ENCODE peak calls at places on chromosomes 13 and 19, in eight cellular contexts. H is prostate gland, D is upper lobe of left lung, N is adrenal gland, R is PC-3, M is mammary epithelial cell, B is HCT116, Z is testis. J is an unnamed sample.

GRCh38 chr13:97258801-97259200 is 36.7 kb downstream of the MBNL2 start:
- DNase-seq in H (no peak), D (no peak), N (no peak), R (no peak), M (no peak), B (no peak), Z (no peak), J (no peak)

GRCh38 chr13:41056194-41056593 is 5.1 kb upstream of the WBP4 start:
- DNase-seq in H (no peak), D (no peak), N (no peak), R (no peak), M (no peak), B (no peak), Z (no peak), J (no peak)

GRCh38 chr13:98443329-98443728 is 133.6 kb downstream of the STK24 start:
- DNase-seq in H (no peak), D (no peak), N (peak; percentile 64), R (peak; percentile 63), M (peak; percentile 83), B (no peak), Z (no peak), J (peak; percentile 44)

GRCh38 chr19:19224852-19225494 is 13.2 kb downstream of the NCAN start:
- DNase-seq in H (peak; percentile 26), D (peak; percentile 76), N (peak; percentile 78), R (peak; percentile 67), M (peak; percentile 59), B (peak; percentile 85), Z (peak; percentile 65), J (peak; percentile 87)

GRCh38 chr13:102693781-102694180 is 1.1 kb downstream of the METTL21C start:
- DNase-seq in H (no peak), D (no peak), N (no peak), R (peak; percentile 21), M (no peak), B (no peak), Z (no peak), J (no peak)

GRCh38 chr19:38786572-38787265 is 2.3 kb upstream of the LGALS7B start:
- DNase-seq in H (peak; percentile 56), D (no peak), N (no peak), R (no peak), M (peak; percentile 76), B (no peak), Z (no peak), J (peak; percentile 30)

GRCh38 chr13:77660841-77661250 is 36.6 kb upstream of the SLAIN1 start:
- DNase-seq in H (no peak), D (no peak), N (no peak), R (no peak), M (no peak), B (no peak), Z (no peak), J (no peak)

GRCh38 chr13:40388617-40389016 is 277.8 kb downstream of the FOXO1 start:
- DNase-seq in H (no peak), D (peak; percentile 57), N (no peak), R (peak; percentile 68), M (no peak), B (no peak), Z (no peak), J (no peak)

GRCh38 chr19:8648240-8648639 is 17.8 kb downstream of the NFILZ start:
- DNase-seq in H (no peak), D (no peak), N (no peak), R (no peak), M (no peak), B (no peak), Z (no peak), J (no peak)

GRCh38 chr13:89432997-89433396 is 1761.8 kb downstream of the SLITRK5 start:
- DNase-seq in H (no peak), D (no peak), N (no peak), R (no peak), M (no peak), B (no peak), Z (no peak), J (no peak)

GRCh38 chr13:99489028-99489427 is 12.2 kb upstream of the TM9SF2 start:
- DNase-seq in H (no peak), D (no peak), N (no peak), R (no peak), M (no peak), B (no peak), Z (no peak), J (no peak)

GRCh38 chr13:109584844-109585361 is 201.5 kb downstream of the IRS2 start:
- DNase-seq in H (no peak), D (no peak), N (no peak), R (no peak), M (no peak), B (no peak), Z (no peak), J (no peak)

DNA sequence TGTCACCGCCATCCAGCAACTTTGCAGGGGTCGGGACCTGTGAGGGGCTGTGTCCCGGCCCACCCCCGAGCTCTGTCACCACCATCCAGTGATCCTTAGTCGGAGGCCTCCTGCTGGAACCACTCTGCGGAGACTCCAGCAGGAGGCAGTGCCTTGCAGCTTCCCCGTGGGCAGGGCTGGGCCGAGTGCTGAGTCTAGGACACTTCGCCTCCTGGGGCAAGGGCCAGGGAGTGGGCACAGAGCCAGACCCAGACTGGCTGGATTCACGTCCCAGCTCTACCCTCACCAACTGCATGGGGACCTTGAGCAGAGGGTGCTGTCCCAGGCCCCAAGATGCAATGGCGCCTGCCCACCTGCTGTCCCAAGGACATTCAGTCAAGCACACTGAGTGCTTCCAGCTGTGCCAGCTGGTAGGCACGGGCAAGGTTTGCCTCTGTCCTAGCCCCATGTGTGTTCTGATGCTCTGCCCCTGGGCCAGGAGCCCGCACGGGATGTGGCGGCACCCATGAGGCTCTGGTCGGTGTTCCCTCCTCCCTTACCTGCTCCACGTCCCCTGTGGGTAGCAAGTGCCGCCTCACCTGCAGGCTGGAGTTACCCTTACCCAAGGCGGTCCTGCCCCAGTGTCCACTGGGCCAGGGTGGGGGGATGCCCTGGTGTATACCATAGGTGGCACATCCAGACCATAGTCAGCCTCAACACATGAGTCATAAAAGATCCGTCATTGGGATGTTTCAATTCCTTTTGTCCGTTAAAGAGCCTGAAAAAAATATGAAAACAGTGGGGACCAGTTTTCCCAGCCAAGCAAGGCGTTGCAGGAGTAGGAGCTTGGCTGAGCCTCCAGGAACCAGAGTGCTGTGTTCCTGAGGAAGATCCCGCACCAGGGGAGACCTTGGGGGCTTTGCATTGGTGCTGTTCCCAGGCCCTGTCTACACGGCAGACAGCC is 7.4 kb downstream of the FZR1 start:
- DNase-seq in H (no peak), D (no peak), N (peak; percentile 83), R (no peak), M (no peak), B (no peak), Z (peak; percentile 55), J (no peak)
- TF ChIP-seq CTCF in H (no peak), D (no peak), N (peak; percentile 22), R (no peak), M (no peak), B (no peak), Z (no peak), J (no peak)

DNA sequence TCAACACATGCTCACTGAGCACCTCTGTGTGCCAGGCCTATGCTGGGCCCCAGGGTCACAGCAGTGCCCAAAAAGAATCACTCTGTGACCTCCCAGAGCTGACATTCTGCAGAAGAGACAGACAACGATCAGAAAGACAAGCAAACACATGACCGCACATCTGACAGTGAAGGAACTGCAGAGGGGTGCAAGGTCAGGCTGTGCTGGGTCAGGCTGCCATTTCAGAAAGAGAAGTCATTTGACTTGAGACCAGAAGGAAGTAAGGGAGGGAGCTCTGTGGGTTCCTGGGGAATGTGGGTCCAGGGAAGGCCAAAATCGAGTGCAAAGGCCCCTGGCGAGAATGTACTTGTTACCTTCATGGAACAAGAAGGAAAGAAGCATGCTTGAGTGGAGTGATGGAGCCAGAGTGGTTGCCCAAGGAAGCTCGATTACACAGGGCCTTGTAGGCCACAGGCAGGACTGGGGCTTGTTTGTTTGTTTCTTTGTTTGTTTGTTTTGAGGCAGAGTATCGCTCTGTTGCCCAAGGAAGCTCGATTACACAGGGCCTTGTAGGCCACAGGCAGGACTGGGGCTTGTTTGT is 11.4 kb upstream of the CD22 start:
- DNase-seq in H (no peak), D (peak; percentile 54), N (no peak), R (no peak), M (no peak), B (no peak), Z (no peak), J (no peak)
- H3K4me1 ChIP-seq in H (no peaks in the 10 kb centered on the region), D (peaks cover 29% of the 10 kb centered on the region), N (peaks cover 26% of the 10 kb centered on the region), R (peaks cover 13% of the 10 kb centered on the region), M (peaks cover 21% of the 10 kb centered on the region), B (peaks cover 48% of the 10 kb centered on the region), Z (peaks cover 4% of the 10 kb centered on the region), J (peaks cover 25% of the 10 kb centered on the region)

DNA sequence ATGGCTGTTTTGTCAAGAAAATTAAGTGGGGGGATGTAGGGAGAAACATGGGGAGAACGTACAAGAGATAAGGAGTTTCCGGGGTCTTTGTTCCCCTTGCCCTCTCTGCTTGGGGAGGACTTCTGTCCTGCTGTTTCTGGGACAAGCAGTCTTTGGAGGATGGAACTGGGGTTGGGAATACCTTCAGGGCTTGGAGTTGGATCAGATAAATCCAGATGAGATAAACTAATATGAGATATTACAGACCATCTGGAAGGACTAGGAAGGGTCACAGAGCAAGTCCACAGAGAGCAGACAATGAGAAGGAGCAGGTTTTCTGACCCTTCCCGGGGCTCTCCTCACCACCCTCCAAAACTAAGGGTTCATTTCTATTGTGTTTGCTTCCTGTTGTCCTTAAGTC is 237.5 kb downstream of the TSHZ3 start:
- DNase-seq in H (no peak), D (no peak), N (no peak), R (no peak), M (no peak), B (no peak), Z (no peak), J (no peak)
- TF ChIP-seq CTCF in H (no peak), D (no peak), N (no peak), R (no peak), M (no peak), B (no peak), Z (no peak), J (no peak)

GRCh38 chr19:10961763-10962536 is 1.1 kb downstream of the SMARCA4 start:
- DNase-seq in H (no peak), D (no peak), N (no peak), R (peak; percentile 23), M (no peak), B (no peak), Z (no peak), J (no peak)
- H3K4me1 ChIP-seq in H (peaks cover 4% of the 10 kb centered on the region), D (peaks cover 35% of the 10 kb centered on the region), N (peaks cover 5% of the 10 kb centered on the region), R (peaks cover 23% of the 10 kb centered on the region), M (peaks cover 2% of the 10 kb centered on the region), B (peaks cover 39% of the 10 kb centered on the region), Z (no peaks in the 10 kb centered on the region), J (peaks cover 41% of the 10 kb centered on the region)

GRCh38 chr19:4369109-4369887 is 25.9 kb downstream of the MPND start:
- DNase-seq in H (peak; percentile 77), D (peak; percentile 84), N (peak; percentile 50), R (no peak), M (peak; percentile 94), B (no peak), Z (peak; percentile 37), J (peak; percentile 84)

GRCh38 chr19:4370418-4371041 is 27.2 kb downstream of the MPND start:
- DNase-seq in H (no peak), D (no peak), N (peak; percentile 15), R (no peak), M (no peak), B (no peak), Z (no peak), J (no peak)

GRCh38 chr19:4371209-4371897 is 28.0 kb downstream of the MPND start:
- DNase-seq in H (no peak), D (no peak), N (peak; percentile 88), R (no peak), M (no peak), B (no peak), Z (peak; percentile 43), J (no peak)

GRCh38 chr19:4368128-4368820 is 24.9 kb downstream of the MPND start:
- DNase-seq in H (no peak), D (no peak), N (peak; percentile 23), R (no peak), M (peak; percentile 53), B (no peak), Z (no peak), J (peak; percentile 58)

GRCh38 chr19:4369888-4370260 is 26.5 kb downstream of the MPND start:
- DNase-seq in H (no peak), D (peak; percentile 72), N (peak; percentile 65), R (no peak), M (peak; percentile 75), B (no peak), Z (peak; percentile 33), J (peak; percentile 74)
- TF ChIP-seq CTCF in H (peak; percentile 18), D (peak; percentile 53), N (peak; percentile 20), R (peak; percentile 34), M (peak; percentile 83), B (peak; percentile 47), Z (no peak), J (peak; percentile 60)

J was measured in lower lobe of right lung.